ENCODE peak calls at places on chromosomes 5 and 9, in eight cellular contexts. T, B, F, C, H, E, D and G are unnamed samples.

GRCh38 chr5:59020611-59021285 is 437.9 kb downstream of the RAB3C start:
- DNase-seq in T (peak; percentile 37), B (no peak), F (peak; percentile 35), H (no peak), E (no peak), C (no peak), D (no peak), G (peak; percentile 65)

GRCh38 chr5:389197-389821 is 53.7 kb upstream of the EXOC3 start:
- DNase-seq in H (no peak), F (no peak), C (no peak), E (peak; percentile 2), D (no peak), B (no peak), T (peak; percentile 8), G (peak; percentile 2)

GRCh38 chr5:37533851-37534250 is 154.7 kb downstream of the WDR70 start:
- DNase-seq in E (no peak), F (peak; percentile 64), T (no peak), B (no peak), H (peak; percentile 53), D (no peak), C (peak; percentile 48), G (peak; percentile 6)

GRCh38 chr5:4928409-4928808 is 211.7 kb upstream of the ADAMTS16 start:
- DNase-seq in B (no peak), T (no peak), H (no peak), E (no peak), D (no peak), F (no peak), C (no peak), G (no peak)

GRCh38 chr5:139847790-139848507 is 52.3 kb downstream of the PSD2 start:
- DNase-seq in D (peak; percentile 28), C (peak; percentile 68), F (no peak), B (peak; percentile 67), E (no peak), H (peak; percentile 35), T (peak; percentile 25), G (peak; percentile 70)

GRCh38 chr9:109765821-109766220 is 14.2 kb upstream of the PALM2AKAP2 start:
- DNase-seq in C (no peak), T (no peak), B (no peak), E (no peak), D (no peak), F (no peak), H (no peak), G (no peak)

GRCh38 chr9:15289590-15289989 is 17.4 kb downstream of the TTC39B start:
- DNase-seq in D (no peak), T (no peak), H (no peak), F (peak; percentile 59), C (no peak), E (no peak), B (no peak), G (no peak)

GRCh38 chr5:72438141-72438540 is 69.1 kb downstream of the ZNF366 start:
- DNase-seq in F (peak; percentile 27), E (no peak), T (no peak), C (peak; percentile 23), D (no peak), H (no peak), B (no peak), G (no peak)

GRCh38 chr9:94627287-94627686 is 12.0 kb downstream of the FBP1 start:
- DNase-seq in D (no peak), E (no peak), C (no peak), H (no peak), B (no peak), F (no peak), T (no peak), G (no peak)

GRCh38 chr5:122007445-122008010 is 45.8 kb downstream of the SRFBP1 start:
- DNase-seq in E (no peak), H (no peak), F (no peak), C (no peak), B (no peak), D (no peak), T (no peak), G (no peak)

GRCh38 chr9:72633966-72634365 is 112.6 kb downstream of the TMC1 start:
- DNase-seq in C (peak; percentile 91), F (peak; percentile 53), B (no peak), E (no peak), D (peak; percentile 15), H (no peak), T (no peak), G (no peak)

GRCh38 chr5:16410338-16410737 is 55.3 kb downstream of the ZNF622 start:
- DNase-seq in B (no peak), C (no peak), E (no peak), H (no peak), D (no peak), F (no peak), T (peak; percentile 69), G (no peak)

GRCh38 chr9:136947955-136948510 is 3.0 kb downstream of the C8G start:
- DNase-seq in E (no peak), T (peak; percentile 76), F (peak; percentile 4), B (peak; percentile 60), H (peak; percentile 81), D (peak; percentile 46), C (peak; percentile 75), G (peak; percentile 58)

GRCh38 chr5:88687253-88687955 is 195.6 kb downstream of the MEF2C start:
- DNase-seq in E (no peak), D (no peak), F (no peak), B (no peak), H (no peak), T (no peak), C (no peak), G (no peak)

GRCh38 chr9:35374910-35375309 is 115.0 kb upstream of the RUSC2 start:
- DNase-seq in T (no peak), D (no peak), C (no peak), E (no peak), F (no peak), B (no peak), H (no peak), G (no peak)

GRCh38 chr5:111595425-111595824 is 83.1 kb upstream of the STARD4 start:
- DNase-seq in D (no peak), E (no peak), C (no peak), F (no peak), B (no peak), T (no peak), H (no peak), G (no peak)

GRCh38 chr5:65268520-65268919 is 213.2 kb downstream of the ADAMTS6 start:
- DNase-seq in B (no peak), T (no peak), F (no peak), E (no peak), D (no peak), H (no peak), C (no peak), G (no peak)

GRCh38 chr9:132534832-132535231 is 47.6 kb upstream of the BARHL1 start:
- DNase-seq in B (no peak), F (no peak), H (no peak), C (no peak), D (no peak), T (no peak), E (no peak), G (no peak)

GRCh38 chr5:24510523-24510988 is 134.2 kb downstream of the CDH10 start:
- DNase-seq in C (no peak), B (no peak), T (no peak), D (no peak), F (no peak), H (peak; percentile 42), E (no peak), G (no peak)

GRCh38 chr9:115234094-115234493 is 116.1 kb upstream of the TNC start:
- DNase-seq in D (peak; percentile 49), C (peak; percentile 78), B (no peak), E (peak; percentile 78), H (peak; percentile 68), T (no peak), F (peak; percentile 91), G (peak; percentile 19)

DNA sequence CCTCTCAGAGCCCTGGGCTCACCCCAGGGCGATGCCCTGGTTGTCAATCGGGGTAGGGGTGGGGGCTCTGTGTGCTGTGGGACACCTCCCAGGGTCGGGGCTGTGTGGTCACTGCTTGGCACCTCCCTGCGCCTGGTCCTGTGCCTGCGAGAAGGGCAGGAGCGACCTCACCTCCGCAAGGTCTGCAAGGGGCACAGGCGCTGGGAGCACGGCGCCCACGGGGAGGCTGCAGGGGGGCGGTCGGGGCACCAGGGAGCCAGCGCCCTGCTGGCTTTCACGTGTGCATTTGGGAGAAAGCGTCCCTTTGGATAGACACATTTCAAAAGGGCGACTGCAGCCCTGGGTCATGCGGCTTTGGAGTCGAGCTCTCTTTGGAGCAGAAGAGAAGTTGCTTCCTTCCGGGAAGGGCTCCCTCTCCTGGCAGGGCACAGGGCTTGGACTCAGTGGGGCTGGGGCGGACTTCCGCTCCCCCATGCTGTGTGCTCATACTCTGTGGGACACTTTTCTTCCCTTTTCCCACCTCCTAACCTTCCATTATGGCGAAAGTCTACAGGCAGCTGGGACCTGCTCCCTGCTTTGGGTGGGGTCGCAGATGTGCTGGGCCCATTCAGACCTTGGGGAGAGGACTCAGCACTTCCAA is 52.8 kb upstream of the SLC28A3 start:
- DNase-seq in D (no peak), T (no peak), E (no peak), C (no peak), H (no peak), F (no peak), B (no peak), G (no peak)
- H3K4me3 ChIP-seq in D (no peak overlapping the region), T (no peak overlapping the region), E (no peak overlapping the region), C (no peak overlapping the region), H (no peak overlapping the region), F (no peak overlapping the region), B (no peak overlapping the region), G (no peak overlapping the region)

DNA sequence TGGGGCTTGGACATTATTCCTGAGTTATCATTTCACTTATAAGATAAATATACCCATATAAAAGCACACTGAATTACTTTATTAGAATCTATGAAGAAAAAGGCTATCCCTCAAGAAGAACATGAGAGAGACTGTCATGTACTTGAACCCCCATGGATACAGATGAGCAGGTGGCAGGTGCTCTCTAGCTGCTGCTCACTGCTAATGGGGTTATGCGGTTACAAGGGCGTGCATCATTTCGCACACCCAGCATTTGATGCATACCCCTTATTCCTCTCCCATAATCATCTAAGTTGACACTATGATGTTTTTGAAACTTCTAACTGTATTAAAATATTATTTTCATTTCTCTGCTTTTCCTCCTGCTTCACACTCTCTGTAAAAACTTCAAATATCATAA is 16.4 kb downstream of the ITK start:
- DNase-seq in T (no peak), D (no peak), C (no peak), F (no peak), H (no peak), B (no peak), E (no peak), G (no peak)
- H3K4me3 ChIP-seq in T (no peak overlapping the region), D (no peak overlapping the region), C (no peak overlapping the region), F (no peak overlapping the region), H (no peak overlapping the region), B (no peak overlapping the region), E (no peak overlapping the region), G (no peak overlapping the region)

GRCh38 chr5:126970517-126971017 is 59.8 kb downstream of the MARCHF3 start:
- DNase-seq in F (peak; percentile 42), B (no peak), C (peak; percentile 57), D (peak; percentile 88), T (no peak), H (no peak), E (no peak), G (no peak)
- H3K4me3 ChIP-seq in F (no peak overlapping the region), B (no peak overlapping the region), C (no peak overlapping the region), D (no peak overlapping the region), T (no peak overlapping the region), H (no peak overlapping the region), E (no peak overlapping the region), G (no peak overlapping the region)

DNA sequence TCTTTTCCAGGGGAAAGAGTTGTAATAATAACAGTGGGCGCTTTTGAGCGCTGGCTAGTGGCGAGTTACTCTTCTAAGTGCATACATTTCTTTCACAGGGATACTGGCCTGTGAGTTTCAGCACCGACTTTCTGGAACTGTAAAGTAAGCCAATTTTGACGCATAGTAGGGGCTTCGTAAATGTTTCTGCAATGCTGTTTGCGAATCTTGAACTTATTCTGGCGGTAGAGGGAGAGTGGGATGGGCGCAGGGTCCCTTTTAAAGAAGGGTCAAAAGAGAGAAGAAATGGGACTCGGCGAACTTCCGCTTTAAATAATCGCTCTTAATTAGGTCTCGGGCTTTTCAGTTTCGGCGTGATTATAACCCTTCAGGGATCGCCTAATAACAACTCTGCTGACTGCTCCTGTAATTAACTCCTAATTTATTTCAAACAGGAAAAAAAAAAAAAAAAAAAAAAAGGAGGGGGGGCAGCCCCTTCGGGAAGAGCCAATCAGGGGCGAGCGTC is 351 bp upstream of the MSX2 start:
- DNase-seq in D (peak; percentile 16), C (peak; percentile 45), E (no peak), B (no peak), F (no peak), T (no peak), H (peak; percentile 23), G (no peak)
- H3K4me3 ChIP-seq in D (peak overlapping the region; percentile 30), C (peak overlapping the region; percentile 73), E (peak overlapping the region; percentile 59), B (peak overlapping the region; percentile 71), F (peak overlapping the region; percentile 45), T (peak overlapping the region; percentile 51), H (peak overlapping the region; percentile 71), G (peak overlapping the region; percentile 50)